ENCODE peak calls at places on chromosomes 4 and X, in five cellular contexts. One of them, this sample, is unnamed.

GRCh38 chr4:112517067-112517588 is 1.1 kb upstream of the NEUROG2 start:
- DNase-seq in BJ: no peak
- DNase-seq in pancreas: no peak
- DNase-seq in HFFc6: no peak
- DNase-seq in NCI-H2227 treated with DMSO at 0.1 percent for 48 hours: no peak
- DNase-seq in this sample: no peak

GRCh38 chrX:54066841-54067240 is 22.6 kb upstream of the PHF8 start:
- DNase-seq in HFFc6: peak; percentile 28
- DNase-seq in BJ: no peak
- DNase-seq in pancreas: no peak
- DNase-seq in NCI-H2227 treated with DMSO at 0.1 percent for 48 hours: no peak
- DNase-seq in this sample: no peak

GRCh38 chr4:113106076-113106475 is 56.6 kb downstream of the ANK2 start:
- DNase-seq in NCI-H2227 treated with DMSO at 0.1 percent for 48 hours: peak; percentile 6
- DNase-seq in HFFc6: peak; percentile 60
- DNase-seq in BJ: peak; percentile 11
- DNase-seq in pancreas: no peak
- DNase-seq in this sample: peak; percentile 31

GRCh38 chr4:187000281-187000680 is 276.6 kb upstream of the FAT1 start:
- DNase-seq in pancreas: no peak
- DNase-seq in BJ: no peak
- DNase-seq in NCI-H2227 treated with DMSO at 0.1 percent for 48 hours: no peak
- DNase-seq in HFFc6: no peak
- DNase-seq in this sample: no peak

GRCh38 chr4:189202182-189202868 is 738.3 kb upstream of the FRG1 start:
- DNase-seq in pancreas: peak; percentile 50
- DNase-seq in BJ: no peak
- DNase-seq in NCI-H2227 treated with DMSO at 0.1 percent for 48 hours: no peak
- DNase-seq in HFFc6: peak; percentile 44
- DNase-seq in this sample: peak; percentile 72

GRCh38 chrX:110964761-110965160 is 131.2 kb upstream of the PAK3 start:
- DNase-seq in HFFc6: no peak
- DNase-seq in NCI-H2227 treated with DMSO at 0.1 percent for 48 hours: no peak
- DNase-seq in BJ: no peak
- DNase-seq in pancreas: peak; percentile 21
- DNase-seq in this sample: no peak

GRCh38 chr4:38449506-38450174 is 214.4 kb upstream of the KLF3 start:
- DNase-seq in BJ: no peak
- DNase-seq in NCI-H2227 treated with DMSO at 0.1 percent for 48 hours: no peak
- DNase-seq in pancreas: peak; percentile 25
- DNase-seq in HFFc6: peak; percentile 11
- DNase-seq in this sample: peak; percentile 8

GRCh38 chrX:10158279-10158939 is 1.6 kb downstream of the CLCN4 start:
- DNase-seq in HFFc6: no peak
- DNase-seq in pancreas: no peak
- DNase-seq in BJ: no peak
- DNase-seq in NCI-H2227 treated with DMSO at 0.1 percent for 48 hours: peak; percentile 54
- DNase-seq in this sample: no peak

GRCh38 chr4:82419451-82419850 is 10.8 kb downstream of the HNRNPDL start:
- DNase-seq in BJ: no peak
- DNase-seq in NCI-H2227 treated with DMSO at 0.1 percent for 48 hours: no peak
- DNase-seq in HFFc6: no peak
- DNase-seq in pancreas: no peak
- DNase-seq in this sample: no peak

GRCh38 chrX:23434356-23434884 is 99.8 kb downstream of the PTCHD1 start:
- DNase-seq in BJ: no peak
- DNase-seq in HFFc6: peak; percentile 0
- DNase-seq in pancreas: peak; percentile 58
- DNase-seq in NCI-H2227 treated with DMSO at 0.1 percent for 48 hours: no peak
- DNase-seq in this sample: no peak

GRCh38 chr4:48590884-48591283 is 100.8 kb downstream of the ZAR1 start:
- DNase-seq in pancreas: no peak
- DNase-seq in HFFc6: no peak
- DNase-seq in BJ: no peak
- DNase-seq in NCI-H2227 treated with DMSO at 0.1 percent for 48 hours: no peak
- DNase-seq in this sample: no peak

GRCh38 chr4:46124773-46125172 is 919 bp upstream of the GABRG1 start:
- DNase-seq in HFFc6: no peak
- DNase-seq in BJ: no peak
- DNase-seq in pancreas: no peak
- DNase-seq in NCI-H2227 treated with DMSO at 0.1 percent for 48 hours: no peak
- DNase-seq in this sample: no peak

GRCh38 chr4:115165503-115165902 is 52.1 kb upstream of the NDST4 start:
- DNase-seq in NCI-H2227 treated with DMSO at 0.1 percent for 48 hours: no peak
- DNase-seq in pancreas: no peak
- DNase-seq in BJ: no peak
- DNase-seq in HFFc6: no peak
- DNase-seq in this sample: no peak

GRCh38 chrX:153771686-153772607 is 7.9 kb downstream of the PLXNB3 start:
- DNase-seq in BJ: no peak
- DNase-seq in pancreas: no peak
- DNase-seq in HFFc6: no peak
- DNase-seq in NCI-H2227 treated with DMSO at 0.1 percent for 48 hours: no peak
- DNase-seq in this sample: no peak

GRCh38 chrX:129996120-129996519 is 13.7 kb downstream of the BCORL1 start:
- DNase-seq in BJ: peak; percentile 22
- DNase-seq in HFFc6: peak; percentile 51
- DNase-seq in NCI-H2227 treated with DMSO at 0.1 percent for 48 hours: no peak
- DNase-seq in pancreas: no peak
- DNase-seq in this sample: peak; percentile 11

GRCh38 chrX:139287155-139287924 is 243.2 kb upstream of the F9 start:
- DNase-seq in HFFc6: no peak
- DNase-seq in BJ: no peak
- DNase-seq in NCI-H2227 treated with DMSO at 0.1 percent for 48 hours: no peak
- DNase-seq in pancreas: no peak
- DNase-seq in this sample: no peak